ENCODE peak calls at places on chromosomes 16 and 17, in four cellular contexts. G is fibroblast of lung, U is HepG2, Q is GM23248. C is an unnamed sample. For H3K27me3, the result is how much of the 10 kb centered on the place peaks cover.

GRCh38 chr16:9102943-9103342 is 11.5 kb downstream of the HAPSTR1 start:
- DNase-seq in G (no peak), Q (no peak), U (no peak), C (no peak)

GRCh38 chr17:19928299-19928698 is 49.3 kb downstream of the AKAP10 start:
- DNase-seq in Q (peak), G (peak), U (no peak), C (no peak)

GRCh38 chr16:82177555-82177954 is 7.5 kb upstream of the MPHOSPH6 start:
- DNase-seq in G (no peak), Q (no peak), U (no peak), C (no peak)

GRCh38 chr17:20073056-20073979 is 64.2 kb downstream of the SPECC1 start:
- DNase-seq in Q (no peak), U (no peak), G (peak), C (no peak)

GRCh38 chr17:42773290-42774035 is at the start of gene VPS25:
- DNase-seq in Q (peak), G (peak), U (peak), C (peak)

GRCh38 chr17:28944862-28945741 is 6.2 kb downstream of the PHF12 start:
- DNase-seq in G (peak), U (no peak), Q (peak), C (no peak)

GRCh38 chr16:71479420-71479819 is 9.7 kb downstream of the ZNF19 start:
- DNase-seq in U (peak), Q (peak), G (no peak), C (peak)

GRCh38 chr17:44389281-44389680 is at the start of gene ITGA2B:
- DNase-seq in Q (no peak), G (no peak), U (no peak), C (no peak)

GRCh38 chr16:74874123-74874522 is 99.5 kb upstream of the FA2H start:
- DNase-seq in U (no peak), G (no peak), Q (no peak), C (no peak)

GRCh38 chr16:29742683-29743275 is 3.0 kb downstream of the C16orf54 start:
- DNase-seq in U (no peak), G (no peak), Q (no peak), C (no peak)

GRCh38 chr16:25264599-25264998 is 7.0 kb upstream of the ZKSCAN2 start:
- DNase-seq in Q (peak), U (no peak), G (peak), C (peak)

GRCh38 chr17:19305761-19306159 is 56.8 kb downstream of the B9D1 start:
- DNase-seq in G (no peak), Q (no peak), U (no peak), C (peak)

GRCh38 chr16:27228621-27229501 is 25.5 kb downstream of the KDM8 start:
- DNase-seq in U (no peak), Q (no peak), G (no peak), C (no peak)

GRCh38 chr16:4314532-4315184 is 1.2 kb upstream of the GLIS2 start:
- DNase-seq in Q (peak), U (no peak), G (peak), C (peak)

GRCh38 chr17:29504711-29505110 is 62.1 kb downstream of the ABHD15 start:
- DNase-seq in Q (peak), U (no peak), G (peak), C (no peak)

GRCh38 chr17:15945493-15946209 is 721 bp downstream of the ADORA2B start:
- DNase-seq in G (peak), U (no peak), Q (peak), C (no peak)

GRCh38 chr16:74601131-74601871 is 5.6 kb downstream of the GLG1 start:
- DNase-seq in U (no peak), G (no peak), Q (no peak), C (no peak)

GRCh38 chr16:57533618-57534336 is 2.6 kb downstream of the CCDC102A start:
- DNase-seq in G (no peak), U (no peak), Q (peak), C (peak)

GRCh38 chr16:87836844-87837581 is 32.3 kb downstream of the SLC7A5 start:
- DNase-seq in G (peak), Q (no peak), U (no peak), C (no peak)

GRCh38 chr16:6009151-6009550 is 911.6 kb upstream of the EEF2KMT start:
- DNase-seq in Q (no peak), G (no peak), U (no peak), C (no peak)

GRCh38 chr17:40857535-40857934 is 9.5 kb downstream of the KRT12 start:
- DNase-seq in Q (peak), G (peak), U (no peak), C (no peak)

GRCh38 chr17:64320613-64321553 is 57.8 kb upstream of the TEX2 start:
- DNase-seq in U (peak), G (peak), Q (peak), C (peak)

GRCh38 chr17:30380106-30380420 is 1.3 kb downstream of the CPD start:
- DNase-seq in U (no peak), Q (peak), G (peak), C (no peak)

GRCh38 chr16:84649511-84649861 is 1.2 kb downstream of the KLHL36 start:
- DNase-seq in U (no peak), G (no peak), Q (no peak), C (no peak)
- H3K27me3 ChIP-seq in U (under half), G (under half), Q (under half), C (under half)

GRCh38 chr17:74435775-74436359 is 4.0 kb downstream of the GPRC5C start:
- DNase-seq in G (no peak), U (no peak), Q (no peak), C (peak)

GRCh38 chr17:74431568-74432483 is at the start of gene GPRC5C:
- DNase-seq in Q (peak), U (peak), G (peak), C (peak)

GRCh38 chr17:74430706-74431567 is 951 bp upstream of the GPRC5C start:
- DNase-seq in U (peak), G (peak), Q (peak), C (peak)

GRCh38 chr17:74432484-74433391 is 850 bp downstream of the GPRC5C start:
- DNase-seq in G (no peak), Q (no peak), U (no peak), C (peak)

GRCh38 chr17:74433421-74434121 is 1.7 kb downstream of the GPRC5C start:
- DNase-seq in U (peak), Q (no peak), G (no peak), C (peak)
- H3K9ac ChIP-seq in U (peak), Q (no peak), G (no peak), C (peak)

GRCh38 chr16:84648595-84649510 is 542 bp downstream of the KLHL36 start:
- DNase-seq in U (no peak), G (no peak), Q (peak), C (peak)
- H3K27ac ChIP-seq in U (no peak), G (peak), Q (peak), C (no peak)

GRCh38 chr16:86189934-86190333 is 291.0 kb downstream of the IRF8 start:
- DNase-seq in G (no peak), U (no peak), Q (no peak), C (no peak)
- H3K27me3 ChIP-seq in G (under half), U (half or more), Q (half or more), C (under half)

DNA sequence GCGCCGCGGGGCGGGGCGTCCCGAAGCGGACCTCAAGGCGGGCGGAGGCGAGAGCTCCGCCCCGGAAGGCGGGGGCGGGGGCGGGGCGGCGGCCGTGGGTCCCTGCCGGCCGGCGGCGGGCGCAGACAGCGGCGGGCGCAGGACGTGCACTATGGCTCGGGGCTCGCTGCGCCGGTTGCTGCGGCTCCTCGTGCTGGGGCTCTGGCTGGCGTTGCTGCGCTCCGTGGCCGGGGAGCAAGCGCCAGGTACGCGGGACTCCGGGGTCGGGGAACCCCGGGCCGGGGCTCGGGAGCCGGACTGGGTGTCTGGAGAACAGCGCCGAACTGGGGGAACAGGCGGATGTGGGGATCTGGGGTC is at the start of gene TNFRSF12A:
- DNase-seq in G (peak), U (peak), Q (peak), C (peak)
- H3K9ac ChIP-seq in G (peak), U (peak), Q (peak), C (peak)

GRCh38 chr17:59505610-59506276 is 59.7 kb upstream of the DHX40 start:
- DNase-seq in Q (peak), G (peak), U (peak), C (peak)
- H3K27ac ChIP-seq in Q (no peak), G (no peak), U (peak), C (no peak)

GRCh38 chr17:50818266-50818665 is 17.1 kb upstream of the WFIKKN2 start:
- DNase-seq in G (no peak), U (no peak), Q (no peak), C (no peak)
- H3K27me3 ChIP-seq in G (under half), U (under half), Q (under half), C (under half)

GRCh38 chr17:61749823-61750404 is 113.4 kb downstream of the BRIP1 start:
- DNase-seq in G (no peak), U (no peak), Q (no peak), C (no peak)

GRCh38 chr17:61754124-61754523 is 109.2 kb downstream of the BRIP1 start:
- DNase-seq in U (no peak), Q (no peak), G (no peak), C (no peak)

GRCh38 chr17:61746248-61746985 is 116.9 kb downstream of the BRIP1 start:
- DNase-seq in G (no peak), Q (no peak), U (no peak), C (no peak)

GRCh38 chr17:61753696-61754095 is 109.6 kb downstream of the BRIP1 start:
- DNase-seq in U (no peak), G (no peak), Q (no peak), C (no peak)

GRCh38 chr17:61750656-61751055 is 112.7 kb downstream of the BRIP1 start:
- DNase-seq in Q (no peak), U (no peak), G (no peak), C (no peak)
- H3K9ac ChIP-seq in Q (no peak), U (no peak), G (no peak), C (no peak)

GRCh38 chr17:75634376-75634740 is 1.1 kb downstream of the SMIM5 start:
- DNase-seq in U (no peak), Q (no peak), G (no peak), C (no peak)
- H3K27ac ChIP-seq in U (peak), Q (peak), G (peak), C (peak)

C was measured in endodermal cell.